ENCODE peak calls at places on chromosomes 13 and 19, in seven cellular contexts. One of them, this sample, is unnamed.

GRCh38 chr19:15289673-15290072 is 42.7 kb downstream of the BRD4 start:
- DNase-seq in IMR-90: no peak
- DNase-seq in SK-N-SH: no peak
- DNase-seq in GM23248: no peak
- DNase-seq in PC-3: no peak
- DNase-seq in Caco-2: no peak
- DNase-seq in transverse colon: no peak
- DNase-seq in this sample: no peak

GRCh38 chr19:42010245-42011126 is 16.5 kb upstream of the ATP1A3 start:
- DNase-seq in IMR-90: peak; percentile 60
- DNase-seq in SK-N-SH: no peak
- DNase-seq in GM23248: peak; percentile 58
- DNase-seq in PC-3: no peak
- DNase-seq in Caco-2: no peak
- DNase-seq in transverse colon: no peak
- DNase-seq in this sample: no peak

GRCh38 chr19:32870154-32870573 is 597 bp upstream of the SLC7A9 start:
- DNase-seq in IMR-90: no peak
- DNase-seq in SK-N-SH: no peak
- DNase-seq in GM23248: no peak
- DNase-seq in PC-3: no peak
- DNase-seq in Caco-2: peak; percentile 82
- DNase-seq in transverse colon: no peak
- DNase-seq in this sample: peak; percentile 81

GRCh38 chr13:80787604-80788003 is 446.7 kb upstream of the SPRY2 start:
- DNase-seq in IMR-90: no peak
- DNase-seq in SK-N-SH: no peak
- DNase-seq in GM23248: no peak
- DNase-seq in PC-3: no peak
- DNase-seq in Caco-2: no peak
- DNase-seq in transverse colon: no peak
- DNase-seq in this sample: no peak

GRCh38 chr13:49935171-49936084 is 712 bp downstream of the SPRYD7 start:
- DNase-seq in IMR-90: peak; percentile 50
- DNase-seq in SK-N-SH: no peak
- DNase-seq in GM23248: peak; percentile 84
- DNase-seq in PC-3: peak; percentile 72
- DNase-seq in Caco-2: peak; percentile 87
- DNase-seq in transverse colon: peak; percentile 38
- DNase-seq in this sample: no peak

GRCh38 chr13:67278230-67278629 is 48.1 kb upstream of the PCDH9 start:
- DNase-seq in IMR-90: peak; percentile 85
- DNase-seq in SK-N-SH: no peak
- DNase-seq in GM23248: peak; percentile 52
- DNase-seq in PC-3: peak; percentile 27
- DNase-seq in Caco-2: no peak
- DNase-seq in transverse colon: no peak
- DNase-seq in this sample: no peak

GRCh38 chr13:29254971-29255370 is 340.5 kb downstream of the SLC7A1 start:
- DNase-seq in IMR-90: no peak
- DNase-seq in SK-N-SH: no peak
- DNase-seq in GM23248: no peak
- DNase-seq in PC-3: no peak
- DNase-seq in Caco-2: no peak
- DNase-seq in transverse colon: no peak
- DNase-seq in this sample: no peak

GRCh38 chr13:36907801-36908200 is 12.2 kb downstream of the SMAD9 start:
- DNase-seq in IMR-90: no peak
- DNase-seq in SK-N-SH: no peak
- DNase-seq in GM23248: no peak
- DNase-seq in PC-3: no peak
- DNase-seq in Caco-2: no peak
- DNase-seq in transverse colon: no peak
- DNase-seq in this sample: no peak

GRCh38 chr13:111577956-111578595 is 257.6 kb downstream of the TEX29 start:
- DNase-seq in IMR-90: no peak
- DNase-seq in SK-N-SH: no peak
- DNase-seq in GM23248: no peak
- DNase-seq in PC-3: no peak
- DNase-seq in Caco-2: no peak
- DNase-seq in transverse colon: no peak
- DNase-seq in this sample: peak; percentile 20

GRCh38 chr19:41195675-41196497 is 2.9 kb downstream of the CYP2S1 start:
- DNase-seq in IMR-90: peak; percentile 86
- DNase-seq in SK-N-SH: no peak
- DNase-seq in GM23248: peak; percentile 10
- DNase-seq in PC-3: no peak
- DNase-seq in Caco-2: no peak
- DNase-seq in transverse colon: no peak
- DNase-seq in this sample: no peak

GRCh38 chr13:47277774-47278173 is 380.9 kb upstream of the HTR2A start:
- DNase-seq in IMR-90: peak; percentile 44
- DNase-seq in SK-N-SH: no peak
- DNase-seq in GM23248: peak; percentile 47
- DNase-seq in PC-3: no peak
- DNase-seq in Caco-2: no peak
- DNase-seq in transverse colon: no peak
- DNase-seq in this sample: no peak

GRCh38 chr13:91302070-91302469 is 45.4 kb upstream of the MIR17HG start:
- DNase-seq in IMR-90: no peak
- DNase-seq in SK-N-SH: no peak
- DNase-seq in GM23248: no peak
- DNase-seq in PC-3: no peak
- DNase-seq in Caco-2: no peak
- DNase-seq in transverse colon: no peak
- DNase-seq in this sample: no peak

GRCh38 chr19:7670790-7671189 is 1.9 kb downstream of the RETN start:
- DNase-seq in IMR-90: no peak
- DNase-seq in SK-N-SH: no peak
- DNase-seq in GM23248: no peak
- DNase-seq in PC-3: no peak
- DNase-seq in Caco-2: no peak
- DNase-seq in transverse colon: no peak
- DNase-seq in this sample: no peak

GRCh38 chr19:7670150-7670784 is 1.4 kb downstream of the RETN start:
- DNase-seq in IMR-90: no peak
- DNase-seq in SK-N-SH: no peak
- DNase-seq in GM23248: peak; percentile 37
- DNase-seq in PC-3: no peak
- DNase-seq in Caco-2: no peak
- DNase-seq in transverse colon: no peak
- DNase-seq in this sample: peak; percentile 80

GRCh38 chr19:7669641-7670040 is 792 bp downstream of the RETN start:
- DNase-seq in IMR-90: no peak
- DNase-seq in SK-N-SH: no peak
- DNase-seq in GM23248: no peak
- DNase-seq in PC-3: no peak
- DNase-seq in Caco-2: no peak
- DNase-seq in transverse colon: no peak
- DNase-seq in this sample: peak; percentile 65

GRCh38 chr19:7673995-7674667 is 2.8 kb upstream of the MCEMP1 start:
- DNase-seq in IMR-90: peak; percentile 45
- DNase-seq in SK-N-SH: peak; percentile 81
- DNase-seq in GM23248: peak; percentile 74
- DNase-seq in PC-3: peak; percentile 87
- DNase-seq in Caco-2: peak; percentile 68
- DNase-seq in transverse colon: peak; percentile 77
- DNase-seq in this sample: peak; percentile 92

GRCh38 chr19:7672522-7672921 is 3.7 kb downstream of the RETN start:
- DNase-seq in IMR-90: no peak
- DNase-seq in SK-N-SH: no peak
- DNase-seq in GM23248: no peak
- DNase-seq in PC-3: no peak
- DNase-seq in Caco-2: no peak
- DNase-seq in transverse colon: no peak
- DNase-seq in this sample: no peak
- H3K27me3 ChIP-seq in IMR-90: peaks cover 34% of the 10 kb centered on the region
- H3K27me3 ChIP-seq in SK-N-SH: peaks cover 57% of the 10 kb centered on the region
- H3K27me3 ChIP-seq in GM23248: peaks cover 12% of the 10 kb centered on the region
- H3K27me3 ChIP-seq in PC-3: peaks cover 8% of the 10 kb centered on the region
- H3K27me3 ChIP-seq in Caco-2: no peaks in the 10 kb centered on the region
- H3K27me3 ChIP-seq in transverse colon: peaks cover 43% of the 10 kb centered on the region
- H3K27me3 ChIP-seq in this sample: peaks cover 26% of the 10 kb centered on the region

GRCh38 chr19:47755065-47755761 is 9.9 kb downstream of the NOP53 start:
- DNase-seq in IMR-90: no peak
- DNase-seq in SK-N-SH: no peak
- DNase-seq in GM23248: no peak
- DNase-seq in PC-3: no peak
- DNase-seq in Caco-2: no peak
- DNase-seq in transverse colon: no peak
- DNase-seq in this sample: peak; percentile 54

GRCh38 chr19:47750752-47751151 is 5.4 kb downstream of the NOP53 start:
- DNase-seq in IMR-90: no peak
- DNase-seq in SK-N-SH: no peak
- DNase-seq in GM23248: no peak
- DNase-seq in PC-3: no peak
- DNase-seq in Caco-2: no peak
- DNase-seq in transverse colon: no peak
- DNase-seq in this sample: peak; percentile 49

GRCh38 chr19:47749326-47749725 is 4.0 kb downstream of the NOP53 start:
- DNase-seq in IMR-90: no peak
- DNase-seq in SK-N-SH: no peak
- DNase-seq in GM23248: no peak
- DNase-seq in PC-3: no peak
- DNase-seq in Caco-2: no peak
- DNase-seq in transverse colon: no peak
- DNase-seq in this sample: no peak

GRCh38 chr19:47754206-47755064 is 9.1 kb downstream of the NOP53 start:
- DNase-seq in IMR-90: no peak
- DNase-seq in SK-N-SH: no peak
- DNase-seq in GM23248: no peak
- DNase-seq in PC-3: no peak
- DNase-seq in Caco-2: peak; percentile 37
- DNase-seq in transverse colon: no peak
- DNase-seq in this sample: peak; percentile 65

DNA sequence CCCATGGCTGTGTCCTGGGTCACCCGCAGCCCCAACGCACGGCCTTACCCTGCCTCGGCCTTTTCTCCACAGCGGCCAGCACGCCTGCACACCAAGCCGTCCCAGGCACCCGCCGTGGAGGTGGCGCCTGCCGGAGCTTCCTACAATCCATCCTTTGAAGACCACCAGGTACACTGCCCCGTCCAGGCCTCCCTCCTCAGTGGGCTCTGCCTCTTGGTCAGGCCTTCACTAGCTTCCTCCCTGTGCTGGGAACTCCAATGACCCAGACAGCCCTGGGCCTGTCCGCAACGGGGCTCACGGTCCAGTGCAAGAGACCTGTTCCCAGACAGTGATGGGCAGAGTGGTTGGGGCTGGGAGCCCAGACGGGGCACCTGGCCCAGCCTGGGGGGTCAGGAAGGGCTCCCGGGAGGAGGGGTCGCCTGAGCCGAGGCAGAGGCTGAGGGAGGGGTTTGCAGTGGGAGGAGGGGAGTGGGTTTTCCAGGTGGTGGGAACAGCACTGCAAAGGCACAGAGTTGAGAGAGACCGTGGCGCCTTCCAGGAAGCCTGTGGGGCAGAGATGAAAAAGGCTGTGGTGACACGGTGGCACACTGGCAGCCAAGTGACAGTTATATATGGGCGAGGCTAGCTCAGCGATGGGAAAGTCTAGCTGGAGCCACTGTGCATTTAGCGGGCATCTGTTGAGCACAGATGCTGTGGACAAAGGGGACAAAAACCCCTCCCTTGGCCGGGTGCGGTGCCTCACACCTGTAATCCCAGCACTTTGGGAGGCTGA is 7.3 kb downstream of the NOP53 start:
- DNase-seq in IMR-90: no peak
- DNase-seq in SK-N-SH: no peak
- DNase-seq in GM23248: no peak
- DNase-seq in PC-3: no peak
- DNase-seq in Caco-2: no peak
- DNase-seq in transverse colon: no peak
- DNase-seq in this sample: peak; percentile 40
- H3K4me3 ChIP-seq in IMR-90: no peak overlapping the region
- H3K4me3 ChIP-seq in SK-N-SH: no peak overlapping the region
- H3K4me3 ChIP-seq in GM23248: no peak overlapping the region
- H3K4me3 ChIP-seq in PC-3: no peak overlapping the region
- H3K4me3 ChIP-seq in Caco-2: no peak overlapping the region
- H3K4me3 ChIP-seq in transverse colon: no peak overlapping the region
- H3K4me3 ChIP-seq in this sample: no peak overlapping the region

DNA sequence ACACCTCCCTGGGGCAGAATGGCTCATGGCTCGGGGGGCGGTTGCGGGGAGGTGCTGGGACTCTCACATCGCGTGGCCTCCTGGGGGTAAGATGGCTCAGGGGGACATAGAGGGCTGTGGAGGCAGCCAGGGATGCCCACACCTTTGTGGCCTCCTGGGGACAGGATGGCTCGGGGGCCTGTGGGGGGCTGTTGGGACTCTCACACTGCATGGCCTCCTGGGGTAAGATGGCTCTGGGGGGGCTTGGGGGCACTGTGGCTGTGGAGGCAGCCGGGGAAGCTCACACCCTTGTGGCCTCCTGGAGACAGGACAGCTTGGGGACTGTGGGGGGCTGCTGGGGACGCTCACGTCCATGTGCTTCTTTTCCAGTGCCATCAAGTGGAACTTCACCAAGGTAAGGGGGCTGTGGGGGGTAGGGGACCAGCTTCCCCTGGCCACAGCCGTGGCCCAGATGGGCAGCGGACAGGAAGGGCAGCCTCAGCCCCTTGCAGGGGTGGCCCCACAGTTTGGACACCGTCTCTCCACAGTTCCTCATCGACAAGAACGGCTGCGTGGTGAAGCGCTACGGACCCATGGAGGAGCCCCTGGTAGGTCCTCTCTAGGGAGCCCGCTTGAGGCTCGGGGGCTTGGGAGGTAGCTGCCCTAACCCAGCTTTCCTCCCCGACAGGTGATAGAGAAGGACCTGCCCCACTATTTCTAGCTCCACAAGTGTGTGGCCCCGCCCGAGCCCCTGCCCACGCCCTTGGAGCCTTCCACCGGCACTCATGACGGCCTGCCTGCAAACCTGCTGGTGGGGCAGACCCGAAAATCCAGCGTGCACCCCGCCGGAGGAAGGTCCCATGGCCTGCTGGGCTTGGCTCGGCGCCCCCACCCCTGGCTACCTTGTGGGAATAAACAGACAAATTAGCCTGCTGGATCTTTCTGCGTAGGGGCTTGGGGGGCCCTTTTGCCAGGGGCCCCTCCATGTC is 2.4 kb downstream of the GPX4 start:
- DNase-seq in IMR-90: no peak
- DNase-seq in SK-N-SH: no peak
- DNase-seq in GM23248: peak; percentile 31
- DNase-seq in PC-3: no peak
- DNase-seq in Caco-2: no peak
- DNase-seq in transverse colon: no peak
- DNase-seq in this sample: no peak
- H3K36me3 ChIP-seq in IMR-90: peaks cover 53% of the 10 kb centered on the region
- H3K36me3 ChIP-seq in SK-N-SH: peaks cover 34% of the 10 kb centered on the region
- H3K36me3 ChIP-seq in GM23248: no peaks in the 10 kb centered on the region
- H3K36me3 ChIP-seq in PC-3: no peaks in the 10 kb centered on the region
- H3K36me3 ChIP-seq in Caco-2: peaks cover 1% of the 10 kb centered on the region
- H3K36me3 ChIP-seq in transverse colon: peaks cover 10% of the 10 kb centered on the region
- H3K36me3 ChIP-seq in this sample: peaks cover 7% of the 10 kb centered on the region

DNA sequence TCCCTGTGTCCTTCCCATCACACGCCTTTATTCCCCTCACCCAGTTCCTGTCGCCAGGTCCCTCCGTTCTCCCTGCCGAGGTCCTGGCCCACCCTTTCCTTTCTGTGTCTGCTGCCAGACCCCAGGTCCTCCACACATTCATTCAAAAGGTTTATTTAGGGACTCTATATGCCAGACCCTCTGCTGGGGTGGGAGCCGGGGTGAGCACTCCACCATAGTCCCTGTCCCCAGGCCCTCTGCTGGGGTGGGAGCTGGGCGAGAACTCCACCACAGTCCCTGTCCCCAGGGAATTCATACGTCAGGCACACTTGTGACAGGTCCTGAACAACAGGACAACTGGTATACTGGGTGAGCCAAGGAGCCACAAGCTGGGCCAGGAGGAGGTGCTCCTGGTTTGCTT is 34.4 kb upstream of the TUBGCP3 start:
- DNase-seq in IMR-90: no peak
- DNase-seq in SK-N-SH: no peak
- DNase-seq in GM23248: no peak
- DNase-seq in PC-3: no peak
- DNase-seq in Caco-2: no peak
- DNase-seq in transverse colon: no peak
- DNase-seq in this sample: no peak
- H3K27me3 ChIP-seq in IMR-90: peaks cover 51% of the 10 kb centered on the region
- H3K27me3 ChIP-seq in SK-N-SH: peaks cover 5% of the 10 kb centered on the region
- H3K27me3 ChIP-seq in GM23248: peaks cover 12% of the 10 kb centered on the region
- H3K27me3 ChIP-seq in PC-3: peaks cover 25% of the 10 kb centered on the region
- H3K27me3 ChIP-seq in Caco-2: no peaks in the 10 kb centered on the region
- H3K27me3 ChIP-seq in transverse colon: peaks cover 11% of the 10 kb centered on the region
- H3K27me3 ChIP-seq in this sample: no peaks in the 10 kb centered on the region

This sample was measured in H7.